ENCODE peak calls at places on chromosomes 12 and 14, in eight cellular contexts. One of them, this sample, is unnamed.

GRCh38 chr14:30855345-30856037 is 18.9 kb upstream of the COCH start:
- DNase-seq in lung: no peak
- DNase-seq in fibroblast of the conjunctiva: no peak
- DNase-seq in C1 segment of cervical spinal cord: no peak
- DNase-seq in stimulated activated CD8-positive, alpha-beta memory T cell treated with anti-CD3 and anti-CD28 coated beads, Interleukin-2, amount 100 ng/mL, for 1 hour: no peak
- DNase-seq in Calu3: no peak
- DNase-seq in pulmonary artery endothelial cell: no peak
- DNase-seq in mesenchymal stem cell: no peak
- DNase-seq in this sample: no peak

GRCh38 chr12:12839886-12840285 is 26.7 kb downstream of the DDX47 start:
- DNase-seq in lung: peak; percentile 48
- DNase-seq in fibroblast of the conjunctiva: peak; percentile 40
- DNase-seq in C1 segment of cervical spinal cord: no peak
- DNase-seq in stimulated activated CD8-positive, alpha-beta memory T cell treated with anti-CD3 and anti-CD28 coated beads, Interleukin-2, amount 100 ng/mL, for 1 hour: no peak
- DNase-seq in Calu3: peak; percentile 63
- DNase-seq in pulmonary artery endothelial cell: peak; percentile 72
- DNase-seq in mesenchymal stem cell: peak; percentile 87
- DNase-seq in this sample: no peak

GRCh38 chr14:98368916-98369315 is 903.1 kb downstream of the BCL11B start:
- DNase-seq in lung: no peak
- DNase-seq in fibroblast of the conjunctiva: no peak
- DNase-seq in C1 segment of cervical spinal cord: no peak
- DNase-seq in stimulated activated CD8-positive, alpha-beta memory T cell treated with anti-CD3 and anti-CD28 coated beads, Interleukin-2, amount 100 ng/mL, for 1 hour: no peak
- DNase-seq in Calu3: no peak
- DNase-seq in pulmonary artery endothelial cell: no peak
- DNase-seq in mesenchymal stem cell: no peak
- DNase-seq in this sample: no peak

GRCh38 chr12:42617622-42618021 is 28.1 kb upstream of the PRICKLE1 start:
- DNase-seq in lung: no peak
- DNase-seq in fibroblast of the conjunctiva: no peak
- DNase-seq in C1 segment of cervical spinal cord: no peak
- DNase-seq in stimulated activated CD8-positive, alpha-beta memory T cell treated with anti-CD3 and anti-CD28 coated beads, Interleukin-2, amount 100 ng/mL, for 1 hour: no peak
- DNase-seq in Calu3: no peak
- DNase-seq in pulmonary artery endothelial cell: no peak
- DNase-seq in mesenchymal stem cell: no peak
- DNase-seq in this sample: no peak

GRCh38 chr12:121713257-121714155 is 954 bp downstream of the TMEM120B start:
- DNase-seq in lung: no peak
- DNase-seq in fibroblast of the conjunctiva: no peak
- DNase-seq in C1 segment of cervical spinal cord: no peak
- DNase-seq in stimulated activated CD8-positive, alpha-beta memory T cell treated with anti-CD3 and anti-CD28 coated beads, Interleukin-2, amount 100 ng/mL, for 1 hour: no peak
- DNase-seq in Calu3: no peak
- DNase-seq in pulmonary artery endothelial cell: no peak
- DNase-seq in mesenchymal stem cell: peak; percentile 55
- DNase-seq in this sample: no peak

GRCh38 chr14:21987937-21988336 is 314.3 kb upstream of the OR4E1 start:
- DNase-seq in lung: no peak
- DNase-seq in fibroblast of the conjunctiva: no peak
- DNase-seq in C1 segment of cervical spinal cord: no peak
- DNase-seq in stimulated activated CD8-positive, alpha-beta memory T cell treated with anti-CD3 and anti-CD28 coated beads, Interleukin-2, amount 100 ng/mL, for 1 hour: no peak
- DNase-seq in Calu3: peak; percentile 34
- DNase-seq in pulmonary artery endothelial cell: no peak
- DNase-seq in mesenchymal stem cell: peak; percentile 30
- DNase-seq in this sample: no peak

GRCh38 chr12:70561550-70561949 is 75.7 kb downstream of the PTPRB start:
- DNase-seq in lung: no peak
- DNase-seq in fibroblast of the conjunctiva: no peak
- DNase-seq in C1 segment of cervical spinal cord: no peak
- DNase-seq in stimulated activated CD8-positive, alpha-beta memory T cell treated with anti-CD3 and anti-CD28 coated beads, Interleukin-2, amount 100 ng/mL, for 1 hour: no peak
- DNase-seq in Calu3: no peak
- DNase-seq in pulmonary artery endothelial cell: no peak
- DNase-seq in mesenchymal stem cell: no peak
- DNase-seq in this sample: no peak

GRCh38 chr12:128942960-128943477 is 89.7 kb downstream of the GLT1D1 start:
- DNase-seq in lung: no peak
- DNase-seq in fibroblast of the conjunctiva: no peak
- DNase-seq in C1 segment of cervical spinal cord: no peak
- DNase-seq in stimulated activated CD8-positive, alpha-beta memory T cell treated with anti-CD3 and anti-CD28 coated beads, Interleukin-2, amount 100 ng/mL, for 1 hour: no peak
- DNase-seq in Calu3: no peak
- DNase-seq in pulmonary artery endothelial cell: no peak
- DNase-seq in mesenchymal stem cell: no peak
- DNase-seq in this sample: no peak

GRCh38 chr14:100056964-100057817 is 8.0 kb upstream of the EVL start:
- DNase-seq in lung: no peak
- DNase-seq in fibroblast of the conjunctiva: no peak
- DNase-seq in C1 segment of cervical spinal cord: no peak
- DNase-seq in stimulated activated CD8-positive, alpha-beta memory T cell treated with anti-CD3 and anti-CD28 coated beads, Interleukin-2, amount 100 ng/mL, for 1 hour: no peak
- DNase-seq in Calu3: no peak
- DNase-seq in pulmonary artery endothelial cell: no peak
- DNase-seq in mesenchymal stem cell: peak; percentile 34
- DNase-seq in this sample: no peak

GRCh38 chr14:103496776-103497175 is 25.9 kb downstream of the CKB start:
- DNase-seq in lung: no peak
- DNase-seq in fibroblast of the conjunctiva: no peak
- DNase-seq in C1 segment of cervical spinal cord: no peak
- DNase-seq in stimulated activated CD8-positive, alpha-beta memory T cell treated with anti-CD3 and anti-CD28 coated beads, Interleukin-2, amount 100 ng/mL, for 1 hour: no peak
- DNase-seq in Calu3: no peak
- DNase-seq in pulmonary artery endothelial cell: no peak
- DNase-seq in mesenchymal stem cell: peak; percentile 32
- DNase-seq in this sample: no peak

GRCh38 chr12:123163227-123163626 is 12.3 kb upstream of the PITPNM2 start:
- DNase-seq in lung: no peak
- DNase-seq in fibroblast of the conjunctiva: no peak
- DNase-seq in C1 segment of cervical spinal cord: no peak
- DNase-seq in stimulated activated CD8-positive, alpha-beta memory T cell treated with anti-CD3 and anti-CD28 coated beads, Interleukin-2, amount 100 ng/mL, for 1 hour: no peak
- DNase-seq in Calu3: no peak
- DNase-seq in pulmonary artery endothelial cell: no peak
- DNase-seq in mesenchymal stem cell: no peak
- DNase-seq in this sample: no peak

GRCh38 chr12:52358575-52359350 is 8.5 kb downstream of the KRT85 start:
- DNase-seq in lung: no peak
- DNase-seq in fibroblast of the conjunctiva: no peak
- DNase-seq in C1 segment of cervical spinal cord: no peak
- DNase-seq in stimulated activated CD8-positive, alpha-beta memory T cell treated with anti-CD3 and anti-CD28 coated beads, Interleukin-2, amount 100 ng/mL, for 1 hour: no peak
- DNase-seq in Calu3: no peak
- DNase-seq in pulmonary artery endothelial cell: no peak
- DNase-seq in mesenchymal stem cell: no peak
- DNase-seq in this sample: no peak

GRCh38 chr14:100899841-100900771 is 3.4 kb downstream of the RTL1 start:
- DNase-seq in lung: peak; percentile 25
- DNase-seq in fibroblast of the conjunctiva: no peak
- DNase-seq in C1 segment of cervical spinal cord: no peak
- DNase-seq in stimulated activated CD8-positive, alpha-beta memory T cell treated with anti-CD3 and anti-CD28 coated beads, Interleukin-2, amount 100 ng/mL, for 1 hour: no peak
- DNase-seq in Calu3: no peak
- DNase-seq in pulmonary artery endothelial cell: no peak
- DNase-seq in mesenchymal stem cell: peak; percentile 49
- DNase-seq in this sample: no peak

GRCh38 chr12:21656931-21657335 is 709 bp downstream of the LDHB start:
- DNase-seq in lung: no peak
- DNase-seq in fibroblast of the conjunctiva: peak; percentile 24
- DNase-seq in C1 segment of cervical spinal cord: peak; percentile 72
- DNase-seq in stimulated activated CD8-positive, alpha-beta memory T cell treated with anti-CD3 and anti-CD28 coated beads, Interleukin-2, amount 100 ng/mL, for 1 hour: peak; percentile 11
- DNase-seq in Calu3: no peak
- DNase-seq in pulmonary artery endothelial cell: no peak
- DNase-seq in mesenchymal stem cell: peak; percentile 69
- DNase-seq in this sample: peak; percentile 62

GRCh38 chr14:29264865-29265264 is 498.3 kb downstream of the FOXG1 start:
- DNase-seq in lung: no peak
- DNase-seq in fibroblast of the conjunctiva: no peak
- DNase-seq in C1 segment of cervical spinal cord: no peak
- DNase-seq in stimulated activated CD8-positive, alpha-beta memory T cell treated with anti-CD3 and anti-CD28 coated beads, Interleukin-2, amount 100 ng/mL, for 1 hour: no peak
- DNase-seq in Calu3: no peak
- DNase-seq in pulmonary artery endothelial cell: no peak
- DNase-seq in mesenchymal stem cell: no peak
- DNase-seq in this sample: no peak

GRCh38 chr12:116558280-116559079 is 701 bp upstream of the MAP1LC3B2 start:
- DNase-seq in lung: no peak
- DNase-seq in fibroblast of the conjunctiva: no peak
- DNase-seq in C1 segment of cervical spinal cord: no peak
- DNase-seq in stimulated activated CD8-positive, alpha-beta memory T cell treated with anti-CD3 and anti-CD28 coated beads, Interleukin-2, amount 100 ng/mL, for 1 hour: no peak
- DNase-seq in Calu3: no peak
- DNase-seq in pulmonary artery endothelial cell: no peak
- DNase-seq in mesenchymal stem cell: no peak
- DNase-seq in this sample: no peak

GRCh38 chr12:130989391-130989790 is 35.7 kb downstream of the ADGRD1 start:
- DNase-seq in lung: no peak
- DNase-seq in fibroblast of the conjunctiva: no peak
- DNase-seq in C1 segment of cervical spinal cord: no peak
- DNase-seq in stimulated activated CD8-positive, alpha-beta memory T cell treated with anti-CD3 and anti-CD28 coated beads, Interleukin-2, amount 100 ng/mL, for 1 hour: no peak
- DNase-seq in Calu3: no peak
- DNase-seq in pulmonary artery endothelial cell: no peak
- DNase-seq in mesenchymal stem cell: no peak
- DNase-seq in this sample: no peak

GRCh38 chr14:75442642-75443041 is 14.8 kb downstream of the JDP2 start:
- DNase-seq in lung: no peak
- DNase-seq in fibroblast of the conjunctiva: no peak
- DNase-seq in C1 segment of cervical spinal cord: no peak
- DNase-seq in stimulated activated CD8-positive, alpha-beta memory T cell treated with anti-CD3 and anti-CD28 coated beads, Interleukin-2, amount 100 ng/mL, for 1 hour: no peak
- DNase-seq in Calu3: no peak
- DNase-seq in pulmonary artery endothelial cell: no peak
- DNase-seq in mesenchymal stem cell: peak; percentile 35
- DNase-seq in this sample: no peak

GRCh38 chr14:100142073-100143040 is 17.1 kb downstream of the DEGS2 start:
- DNase-seq in lung: peak; percentile 45
- DNase-seq in fibroblast of the conjunctiva: no peak
- DNase-seq in C1 segment of cervical spinal cord: no peak
- DNase-seq in stimulated activated CD8-positive, alpha-beta memory T cell treated with anti-CD3 and anti-CD28 coated beads, Interleukin-2, amount 100 ng/mL, for 1 hour: no peak
- DNase-seq in Calu3: peak; percentile 67
- DNase-seq in pulmonary artery endothelial cell: peak; percentile 90
- DNase-seq in mesenchymal stem cell: no peak
- DNase-seq in this sample: no peak

GRCh38 chr14:31819281-31819680 is 257.8 kb upstream of the ARHGAP5 start:
- DNase-seq in lung: no peak
- DNase-seq in fibroblast of the conjunctiva: no peak
- DNase-seq in C1 segment of cervical spinal cord: no peak
- DNase-seq in stimulated activated CD8-positive, alpha-beta memory T cell treated with anti-CD3 and anti-CD28 coated beads, Interleukin-2, amount 100 ng/mL, for 1 hour: no peak
- DNase-seq in Calu3: no peak
- DNase-seq in pulmonary artery endothelial cell: no peak
- DNase-seq in mesenchymal stem cell: no peak
- DNase-seq in this sample: no peak

GRCh38 chr12:115916910-115917668 is 360.4 kb downstream of the MED13L start:
- DNase-seq in lung: peak; percentile 73
- DNase-seq in fibroblast of the conjunctiva: no peak
- DNase-seq in C1 segment of cervical spinal cord: peak; percentile 46
- DNase-seq in stimulated activated CD8-positive, alpha-beta memory T cell treated with anti-CD3 and anti-CD28 coated beads, Interleukin-2, amount 100 ng/mL, for 1 hour: peak; percentile 58
- DNase-seq in Calu3: peak; percentile 91
- DNase-seq in pulmonary artery endothelial cell: no peak
- DNase-seq in mesenchymal stem cell: no peak
- DNase-seq in this sample: no peak

GRCh38 chr14:63717704-63718103 is 10.2 kb downstream of the SGPP1 start:
- DNase-seq in lung: no peak
- DNase-seq in fibroblast of the conjunctiva: no peak
- DNase-seq in C1 segment of cervical spinal cord: no peak
- DNase-seq in stimulated activated CD8-positive, alpha-beta memory T cell treated with anti-CD3 and anti-CD28 coated beads, Interleukin-2, amount 100 ng/mL, for 1 hour: no peak
- DNase-seq in Calu3: no peak
- DNase-seq in pulmonary artery endothelial cell: no peak
- DNase-seq in mesenchymal stem cell: peak; percentile 52
- DNase-seq in this sample: no peak

GRCh38 chr12:8948711-8949524 is 527 bp downstream of the M6PR start:
- DNase-seq in lung: no peak
- DNase-seq in fibroblast of the conjunctiva: no peak
- DNase-seq in C1 segment of cervical spinal cord: peak; percentile 32
- DNase-seq in stimulated activated CD8-positive, alpha-beta memory T cell treated with anti-CD3 and anti-CD28 coated beads, Interleukin-2, amount 100 ng/mL, for 1 hour: no peak
- DNase-seq in Calu3: no peak
- DNase-seq in pulmonary artery endothelial cell: no peak
- DNase-seq in mesenchymal stem cell: peak; percentile 83
- DNase-seq in this sample: no peak

GRCh38 chr12:58583541-58583940 is 336.8 kb downstream of the LRIG3 start:
- DNase-seq in lung: no peak
- DNase-seq in fibroblast of the conjunctiva: no peak
- DNase-seq in C1 segment of cervical spinal cord: no peak
- DNase-seq in stimulated activated CD8-positive, alpha-beta memory T cell treated with anti-CD3 and anti-CD28 coated beads, Interleukin-2, amount 100 ng/mL, for 1 hour: no peak
- DNase-seq in Calu3: no peak
- DNase-seq in pulmonary artery endothelial cell: no peak
- DNase-seq in mesenchymal stem cell: peak; percentile 57
- DNase-seq in this sample: no peak

GRCh38 chr12:118685983-118686607 is 295.2 kb upstream of the SRRM4 start:
- DNase-seq in lung: no peak
- DNase-seq in fibroblast of the conjunctiva: no peak
- DNase-seq in C1 segment of cervical spinal cord: no peak
- DNase-seq in stimulated activated CD8-positive, alpha-beta memory T cell treated with anti-CD3 and anti-CD28 coated beads, Interleukin-2, amount 100 ng/mL, for 1 hour: no peak
- DNase-seq in Calu3: no peak
- DNase-seq in pulmonary artery endothelial cell: no peak
- DNase-seq in mesenchymal stem cell: no peak
- DNase-seq in this sample: no peak

GRCh38 chr14:50520947-50521815 is 11.2 kb downstream of the MAP4K5 start:
- DNase-seq in lung: no peak
- DNase-seq in fibroblast of the conjunctiva: peak; percentile 22
- DNase-seq in C1 segment of cervical spinal cord: no peak
- DNase-seq in stimulated activated CD8-positive, alpha-beta memory T cell treated with anti-CD3 and anti-CD28 coated beads, Interleukin-2, amount 100 ng/mL, for 1 hour: no peak
- DNase-seq in Calu3: peak; percentile 46
- DNase-seq in pulmonary artery endothelial cell: peak; percentile 66
- DNase-seq in mesenchymal stem cell: peak; percentile 65
- DNase-seq in this sample: no peak

This sample was measured in occipital lobe.